ENCODE peak calls at places on chromosomes 7 and 10, in six cellular contexts. One of them, this sample, is unnamed.

GRCh38 chr7:130970696-130971095 is 236.7 kb upstream of the KLF14 start:
- DNase-seq in colonic mucosa: no peak
- DNase-seq in mammary epithelial cell: no peak
- DNase-seq in CD8-positive, alpha-beta T cell: no peak
- DNase-seq in ascending aorta: no peak
- DNase-seq in GM12878: no peak
- DNase-seq in this sample: no peak

GRCh38 chr7:126958367-126958766 is 294.4 kb downstream of the GRM8 start:
- DNase-seq in colonic mucosa: no peak
- DNase-seq in mammary epithelial cell: no peak
- DNase-seq in CD8-positive, alpha-beta T cell: no peak
- DNase-seq in ascending aorta: no peak
- DNase-seq in GM12878: no peak
- DNase-seq in this sample: no peak

GRCh38 chr7:139733751-139734150 is 44.0 kb downstream of the HIPK2 start:
- DNase-seq in colonic mucosa: no peak
- DNase-seq in mammary epithelial cell: no peak
- DNase-seq in CD8-positive, alpha-beta T cell: peak
- DNase-seq in ascending aorta: no peak
- DNase-seq in GM12878: no peak
- DNase-seq in this sample: no peak

GRCh38 chr7:152137476-152138025 is 112.1 kb downstream of the GALNT11 start:
- DNase-seq in colonic mucosa: no peak
- DNase-seq in mammary epithelial cell: no peak
- DNase-seq in CD8-positive, alpha-beta T cell: no peak
- DNase-seq in ascending aorta: no peak
- DNase-seq in GM12878: no peak
- DNase-seq in this sample: no peak

GRCh38 chr7:17099083-17099973 is 199.1 kb upstream of the AHR start:
- DNase-seq in colonic mucosa: peak
- DNase-seq in mammary epithelial cell: peak
- DNase-seq in CD8-positive, alpha-beta T cell: no peak
- DNase-seq in ascending aorta: no peak
- DNase-seq in GM12878: no peak
- DNase-seq in this sample: no peak

GRCh38 chr10:48905311-48905710 is 34.3 kb downstream of the LRRC18 start:
- DNase-seq in colonic mucosa: no peak
- DNase-seq in mammary epithelial cell: no peak
- DNase-seq in CD8-positive, alpha-beta T cell: peak
- DNase-seq in ascending aorta: no peak
- DNase-seq in GM12878: no peak
- DNase-seq in this sample: peak

GRCh38 chr7:6432786-6433185 is 15.0 kb downstream of the DAGLB start:
- DNase-seq in colonic mucosa: no peak
- DNase-seq in mammary epithelial cell: no peak
- DNase-seq in CD8-positive, alpha-beta T cell: no peak
- DNase-seq in ascending aorta: no peak
- DNase-seq in GM12878: no peak
- DNase-seq in this sample: no peak

GRCh38 chr7:12756841-12757240 is 69.4 kb downstream of the ARL4A start:
- DNase-seq in colonic mucosa: no peak
- DNase-seq in mammary epithelial cell: no peak
- DNase-seq in CD8-positive, alpha-beta T cell: no peak
- DNase-seq in ascending aorta: no peak
- DNase-seq in GM12878: no peak
- DNase-seq in this sample: no peak

GRCh38 chr7:507623-508305 is 11.9 kb downstream of the PDGFA start:
- DNase-seq in colonic mucosa: no peak
- DNase-seq in mammary epithelial cell: no peak
- DNase-seq in CD8-positive, alpha-beta T cell: no peak
- DNase-seq in ascending aorta: no peak
- DNase-seq in GM12878: no peak
- DNase-seq in this sample: no peak

GRCh38 chr10:128473396-128473795 is 347.2 kb upstream of the MKI67 start:
- DNase-seq in colonic mucosa: no peak
- DNase-seq in mammary epithelial cell: no peak
- DNase-seq in CD8-positive, alpha-beta T cell: no peak
- DNase-seq in ascending aorta: no peak
- DNase-seq in GM12878: no peak
- DNase-seq in this sample: no peak

GRCh38 chr7:148527717-148528168 is 62.8 kb upstream of the C7orf33 start:
- DNase-seq in colonic mucosa: peak
- DNase-seq in mammary epithelial cell: peak
- DNase-seq in CD8-positive, alpha-beta T cell: peak
- DNase-seq in ascending aorta: no peak
- DNase-seq in GM12878: peak
- DNase-seq in this sample: no peak

GRCh38 chr10:31383810-31384588 is 65.0 kb downstream of the ZEB1 start:
- DNase-seq in colonic mucosa: no peak
- DNase-seq in mammary epithelial cell: no peak
- DNase-seq in CD8-positive, alpha-beta T cell: no peak
- DNase-seq in ascending aorta: no peak
- DNase-seq in GM12878: peak
- DNase-seq in this sample: no peak

GRCh38 chr10:16887565-16887964 is 70.3 kb upstream of the RSU1 start:
- DNase-seq in colonic mucosa: no peak
- DNase-seq in mammary epithelial cell: peak
- DNase-seq in CD8-positive, alpha-beta T cell: no peak
- DNase-seq in ascending aorta: no peak
- DNase-seq in GM12878: no peak
- DNase-seq in this sample: no peak

GRCh38 chr10:121828045-121828444 is 99.8 kb downstream of the ATE1 start:
- DNase-seq in colonic mucosa: no peak
- DNase-seq in mammary epithelial cell: no peak
- DNase-seq in CD8-positive, alpha-beta T cell: no peak
- DNase-seq in ascending aorta: no peak
- DNase-seq in GM12878: no peak
- DNase-seq in this sample: no peak

GRCh38 chr10:22489467-22489866 is 144.2 kb downstream of the SPAG6 start:
- DNase-seq in colonic mucosa: no peak
- DNase-seq in mammary epithelial cell: peak
- DNase-seq in CD8-positive, alpha-beta T cell: no peak
- DNase-seq in ascending aorta: no peak
- DNase-seq in GM12878: no peak
- DNase-seq in this sample: no peak

GRCh38 chr10:79985481-79986072 is 36.7 kb upstream of the SFTPD start:
- DNase-seq in colonic mucosa: no peak
- DNase-seq in mammary epithelial cell: peak
- DNase-seq in CD8-positive, alpha-beta T cell: no peak
- DNase-seq in ascending aorta: no peak
- DNase-seq in GM12878: no peak
- DNase-seq in this sample: no peak

GRCh38 chr10:34473174-34474059 is 341.7 kb downstream of the PARD3 start:
- DNase-seq in colonic mucosa: no peak
- DNase-seq in mammary epithelial cell: peak
- DNase-seq in CD8-positive, alpha-beta T cell: no peak
- DNase-seq in ascending aorta: no peak
- DNase-seq in GM12878: no peak
- DNase-seq in this sample: no peak

GRCh38 chr7:88480901-88481300 is 174.2 kb upstream of the STEAP4 start:
- DNase-seq in colonic mucosa: peak
- DNase-seq in mammary epithelial cell: no peak
- DNase-seq in CD8-positive, alpha-beta T cell: no peak
- DNase-seq in ascending aorta: no peak
- DNase-seq in GM12878: no peak
- DNase-seq in this sample: no peak

GRCh38 chr10:3095373-3096139 is 28.2 kb downstream of the PFKP start:
- DNase-seq in colonic mucosa: peak
- DNase-seq in mammary epithelial cell: peak
- DNase-seq in CD8-positive, alpha-beta T cell: no peak
- DNase-seq in ascending aorta: no peak
- DNase-seq in GM12878: peak
- DNase-seq in this sample: no peak

GRCh38 chr10:454860-455259 is 234.6 kb downstream of the DIP2C start:
- DNase-seq in colonic mucosa: no peak
- DNase-seq in mammary epithelial cell: peak
- DNase-seq in CD8-positive, alpha-beta T cell: no peak
- DNase-seq in ascending aorta: no peak
- DNase-seq in GM12878: no peak
- DNase-seq in this sample: no peak

GRCh38 chr10:71150811-71151210 is 61.6 kb upstream of the UNC5B start:
- DNase-seq in colonic mucosa: no peak
- DNase-seq in mammary epithelial cell: no peak
- DNase-seq in CD8-positive, alpha-beta T cell: no peak
- DNase-seq in ascending aorta: no peak
- DNase-seq in GM12878: no peak
- DNase-seq in this sample: no peak

GRCh38 chr10:131899695-131900349 is 986 bp upstream of the PPP2R2D start:
- DNase-seq in colonic mucosa: no peak
- DNase-seq in mammary epithelial cell: no peak
- DNase-seq in CD8-positive, alpha-beta T cell: no peak
- DNase-seq in ascending aorta: no peak
- DNase-seq in GM12878: no peak
- DNase-seq in this sample: no peak

GRCh38 chr10:73855413-73855812 is 18.9 kb downstream of the CAMK2G start:
- DNase-seq in colonic mucosa: peak
- DNase-seq in mammary epithelial cell: no peak
- DNase-seq in CD8-positive, alpha-beta T cell: no peak
- DNase-seq in ascending aorta: no peak
- DNase-seq in GM12878: no peak
- DNase-seq in this sample: no peak

GRCh38 chr10:73853196-73853595 is 21.2 kb downstream of the CAMK2G start:
- DNase-seq in colonic mucosa: no peak
- DNase-seq in mammary epithelial cell: no peak
- DNase-seq in CD8-positive, alpha-beta T cell: no peak
- DNase-seq in ascending aorta: no peak
- DNase-seq in GM12878: no peak
- DNase-seq in this sample: no peak

GRCh38 chr10:73856261-73856660 is 18.1 kb downstream of the CAMK2G start:
- DNase-seq in colonic mucosa: no peak
- DNase-seq in mammary epithelial cell: no peak
- DNase-seq in CD8-positive, alpha-beta T cell: no peak
- DNase-seq in ascending aorta: no peak
- DNase-seq in GM12878: no peak
- DNase-seq in this sample: no peak

GRCh38 chr10:73857446-73857845 is 16.9 kb downstream of the CAMK2G start:
- DNase-seq in colonic mucosa: no peak
- DNase-seq in mammary epithelial cell: peak
- DNase-seq in CD8-positive, alpha-beta T cell: peak
- DNase-seq in ascending aorta: no peak
- DNase-seq in GM12878: peak
- DNase-seq in this sample: no peak

DNA sequence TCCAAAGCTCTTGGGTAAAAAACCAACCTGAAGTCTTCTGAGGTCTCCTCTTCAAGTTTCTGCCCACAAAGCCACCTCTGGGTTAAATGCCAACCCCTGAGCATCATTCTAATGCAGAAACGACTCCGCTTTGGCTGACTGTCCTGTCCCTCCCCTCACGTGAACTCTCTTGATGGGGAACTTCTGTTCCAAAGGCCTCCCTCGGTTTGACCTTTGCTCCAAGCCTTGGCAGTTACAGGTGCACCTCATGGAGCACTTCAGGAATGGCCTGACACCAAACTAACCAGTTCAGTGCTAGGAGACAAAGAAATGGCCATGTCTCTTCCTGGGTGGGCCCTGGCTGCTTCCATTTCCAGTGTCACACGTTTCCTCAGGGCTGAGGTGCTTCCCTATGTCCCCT is 20.0 kb downstream of the CAMK2G start:
- DNase-seq in colonic mucosa: peak
- DNase-seq in mammary epithelial cell: no peak
- DNase-seq in CD8-positive, alpha-beta T cell: no peak
- DNase-seq in ascending aorta: no peak
- DNase-seq in GM12878: no peak
- DNase-seq in this sample: no peak
- TF ChIP-seq CTCF in colonic mucosa: no peak
- TF ChIP-seq CTCF in mammary epithelial cell: no peak
- TF ChIP-seq CTCF in CD8-positive, alpha-beta T cell: no peak
- TF ChIP-seq CTCF in ascending aorta: no peak
- TF ChIP-seq CTCF in GM12878: no peak
- TF ChIP-seq CTCF in this sample: no peak

DNA sequence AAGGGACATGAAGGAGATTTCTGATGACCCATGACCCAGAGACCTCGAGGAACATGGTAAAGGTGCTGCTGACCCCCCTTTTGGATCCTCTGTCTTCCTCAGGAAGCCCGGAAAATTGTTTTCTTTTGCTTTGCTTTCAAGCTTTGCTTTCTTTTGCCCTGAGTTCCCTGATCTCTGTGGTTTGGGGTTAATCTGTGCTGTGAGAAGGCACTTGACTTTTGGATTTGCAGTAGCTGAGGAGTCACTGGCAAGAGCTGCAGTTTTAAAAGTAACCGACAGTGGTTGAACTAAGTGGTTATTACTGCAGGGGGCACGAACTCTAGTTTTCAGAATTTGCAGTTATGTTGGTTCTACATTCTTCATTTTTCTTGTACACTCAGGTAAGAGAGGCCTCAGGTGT is 53.0 kb downstream of the PDZD8 start:
- DNase-seq in colonic mucosa: no peak
- DNase-seq in mammary epithelial cell: no peak
- DNase-seq in CD8-positive, alpha-beta T cell: no peak
- DNase-seq in ascending aorta: no peak
- DNase-seq in GM12878: no peak
- DNase-seq in this sample: no peak
- TF ChIP-seq CTCF in colonic mucosa: no peak
- TF ChIP-seq CTCF in mammary epithelial cell: no peak
- TF ChIP-seq CTCF in CD8-positive, alpha-beta T cell: no peak
- TF ChIP-seq CTCF in ascending aorta: no peak
- TF ChIP-seq CTCF in GM12878: no peak
- TF ChIP-seq CTCF in this sample: no peak

GRCh38 chr7:36390199-36391090 is 783 bp downstream of the ANLN start:
- DNase-seq in colonic mucosa: peak
- DNase-seq in mammary epithelial cell: peak
- DNase-seq in CD8-positive, alpha-beta T cell: peak
- DNase-seq in ascending aorta: no peak
- DNase-seq in GM12878: no peak
- DNase-seq in this sample: peak
- TF ChIP-seq CTCF in colonic mucosa: no peak
- TF ChIP-seq CTCF in mammary epithelial cell: no peak
- TF ChIP-seq CTCF in CD8-positive, alpha-beta T cell: no peak
- TF ChIP-seq CTCF in ascending aorta: no peak
- TF ChIP-seq CTCF in GM12878: no peak
- TF ChIP-seq CTCF in this sample: peak

GRCh38 chr7:36021367-36021766 is 131.7 kb upstream of the EEPD1 start:
- DNase-seq in colonic mucosa: no peak
- DNase-seq in mammary epithelial cell: no peak
- DNase-seq in CD8-positive, alpha-beta T cell: no peak
- DNase-seq in ascending aorta: no peak
- DNase-seq in GM12878: no peak
- DNase-seq in this sample: no peak
- TF ChIP-seq CTCF in colonic mucosa: no peak
- TF ChIP-seq CTCF in mammary epithelial cell: peak
- TF ChIP-seq CTCF in CD8-positive, alpha-beta T cell: no peak
- TF ChIP-seq CTCF in ascending aorta: peak
- TF ChIP-seq CTCF in GM12878: peak
- TF ChIP-seq CTCF in this sample: peak

This sample was measured in osteocyte.